ENCODE peak calls at places on chromosomes 13 and 19, in six cellular contexts. Z is neuronal stem cell; E is activated CD8-positive, alpha-beta memory T cell treated with anti-CD3 and anti-CD28 coated beads for 4 hours; U is GM10248; O is skeletal muscle cell; Y is choroid plexus epithelial cell. H is an unnamed sample.

GRCh38 chr13:34863360-34864135 is 78.5 kb upstream of the NBEA start:
- DNase-seq in E (no peak), Y (peak), Z (no peak), U (no peak), O (peak), H (no peak)

GRCh38 chr13:50531917-50532899 is 311.3 kb downstream of the DLEU7 start:
- DNase-seq in U (no peak), E (no peak), Y (peak), Z (no peak), O (no peak), H (no peak)

GRCh38 chr13:69796256-69796655 is 311.4 kb upstream of the ATXN8OS start:
- DNase-seq in Z (no peak), O (no peak), E (no peak), U (no peak), Y (no peak), H (no peak)

GRCh38 chr19:49973987-49974386 is 13.0 kb upstream of the SIGLEC11 start:
- DNase-seq in Y (no peak), Z (no peak), O (no peak), E (no peak), U (no peak), H (peak)

GRCh38 chr13:30924321-30924720 is 8.1 kb upstream of the TEX26 start:
- DNase-seq in O (no peak), E (no peak), Y (no peak), Z (no peak), U (no peak), H (no peak)

GRCh38 chr13:99973163-99973785 is 1.7 kb upstream of the ZIC5 start:
- DNase-seq in E (no peak), O (no peak), U (no peak), Y (no peak), Z (no peak), H (no peak)

GRCh38 chr19:17346109-17346671 is 8.8 kb downstream of the GTPBP3 start:
- DNase-seq in E (peak), U (peak), Z (peak), O (no peak), Y (peak), H (peak)

GRCh38 chr19:12791345-12792047 is at the start of gene JUNB:
- DNase-seq in Y (peak), Z (no peak), U (peak), O (peak), E (peak), H (peak)

GRCh38 chr13:114142640-114143490 is 10.4 kb upstream of the RASA3 start:
- DNase-seq in U (no peak), E (no peak), Z (no peak), O (no peak), Y (no peak), H (peak)

GRCh38 chr13:30792257-30793000 is 57.1 kb downstream of the ALOX5AP start:
- DNase-seq in Z (peak), Y (peak), U (no peak), O (peak), E (no peak), H (peak)

GRCh38 chr13:25489238-25489637 is 117.5 kb downstream of the ATP8A2 start:
- DNase-seq in E (no peak), O (no peak), Y (peak), U (no peak), Z (no peak), H (no peak)

GRCh38 chr13:114043421-114044053 is 69.7 kb upstream of the C13orf46 start:
- DNase-seq in O (peak), Y (peak), Z (peak), U (no peak), E (no peak), H (peak)

GRCh38 chr13:21637296-21637695 is 33.3 kb upstream of the MICU2 start:
- DNase-seq in Z (no peak), E (no peak), O (no peak), U (peak), Y (peak), H (peak)

GRCh38 chr19:49939721-49940481 is 10.6 kb upstream of the NUP62 start:
- DNase-seq in U (no peak), Y (no peak), Z (no peak), O (no peak), E (no peak), H (no peak)

GRCh38 chr19:11382898-11383705 is 1.0 kb downstream of the EPOR start:
- DNase-seq in O (no peak), Z (no peak), U (peak), Y (peak), E (no peak), H (peak)

GRCh38 chr13:28467886-28468519 is 26.9 kb downstream of the FLT1 start:
- DNase-seq in Z (no peak), E (no peak), O (no peak), U (peak), Y (no peak), H (no peak)

GRCh38 chr19:19655641-19656343 is 7.7 kb downstream of the ATP13A1 start:
- DNase-seq in Z (no peak), E (no peak), Y (no peak), U (no peak), O (no peak), H (no peak)

GRCh38 chr19:37718357-37718756 is 1.2 kb downstream of the ZNF607 start:
- DNase-seq in Z (no peak), Y (peak), E (no peak), O (no peak), U (no peak), H (no peak)

GRCh38 chr19:14107581-14108461 is 9.7 kb downstream of the PRKACA start:
- DNase-seq in O (no peak), Y (no peak), Z (no peak), E (no peak), U (no peak), H (no peak)

GRCh38 chr13:49540552-49540951 is 44.8 kb downstream of the PHF11 start:
- DNase-seq in U (no peak), O (peak), Z (peak), E (no peak), Y (peak), H (no peak)

GRCh38 chr19:15252398-15253018 is 20.3 kb upstream of the EPHX3 start:
- DNase-seq in O (peak), U (no peak), E (no peak), Y (peak), Z (no peak), H (no peak)

GRCh38 chr13:18949489-18949761 is 232.2 kb downstream of the TUBA3C start:
- DNase-seq in Y (no peak), E (no peak), Z (no peak), U (peak), O (no peak), H (no peak)

GRCh38 chr19:45442927-45443461 is 19.3 kb upstream of the ERCC1 start:
- DNase-seq in U (no peak), O (no peak), Y (peak), Z (no peak), E (no peak), H (peak)

H was measured in body of pancreas.